ENCODE peak calls at places on chromosomes 3 and 15, in five cellular contexts. Q, Z, K, D and V are unnamed samples.

GRCh38 chr15:39075311-39075710 is 505.6 kb upstream of the THBS1 start:
- DNase-seq in K (no peak), Z (no peak), Q (no peak), D (no peak), V (no peak)

GRCh38 chr3:150170843-150171513 is 200.3 kb upstream of the PFN2 start:
- DNase-seq in K (no peak), Z (peak; percentile 8), D (no peak), Q (peak; percentile 68), V (no peak)

GRCh38 chr3:114880078-114880477 is 267.0 kb downstream of the ZBTB20 start:
- DNase-seq in Z (no peak), Q (no peak), D (peak; percentile 86), K (no peak), V (no peak)

GRCh38 chr3:110932515-110933095 is 139.0 kb upstream of the NECTIN3 start:
- DNase-seq in Z (no peak), D (no peak), K (no peak), Q (no peak), V (no peak)

GRCh38 chr3:45029661-45030060 is 3.6 kb downstream of the CLEC3B start:
- DNase-seq in Q (no peak), Z (no peak), K (no peak), D (no peak), V (no peak)

GRCh38 chr3:156378871-156379270 is 176.0 kb downstream of the SSR3 start:
- DNase-seq in D (no peak), K (no peak), Z (no peak), Q (no peak), V (no peak)

GRCh38 chr3:195208631-195209030 is 62.3 kb downstream of the XXYLT1 start:
- DNase-seq in Q (no peak), K (no peak), D (no peak), Z (no peak), V (peak; percentile 6)

GRCh38 chr15:53830707-53831386 is 71.4 kb upstream of the WDR72 start:
- DNase-seq in Z (no peak), K (no peak), D (no peak), Q (no peak), V (no peak)

GRCh38 chr15:50906954-50907865 is 1.3 kb upstream of the AP4E1 start:
- DNase-seq in Z (no peak), K (peak; percentile 37), D (no peak), Q (no peak), V (no peak)

GRCh38 chr3:81472600-81473362 is 288.7 kb downstream of the GBE1 start:
- DNase-seq in K (no peak), Q (no peak), D (no peak), Z (no peak), V (no peak)

GRCh38 chr3:103337179-103337845 is 902.5 kb downstream of the ZPLD1 start:
- DNase-seq in D (no peak), K (no peak), Z (no peak), Q (no peak), V (no peak)

GRCh38 chr15:40079456-40079855 is 29.2 kb downstream of the BMF start:
- DNase-seq in K (no peak), D (no peak), Q (no peak), Z (no peak), V (no peak)

GRCh38 chr3:15325228-15325627 is 7.2 kb downstream of the SH3BP5 start:
- DNase-seq in Z (no peak), K (no peak), D (no peak), Q (no peak), V (no peak)